ENCODE peak calls at places on chromosomes 7 and 10, in six cellular contexts. F is endothelial cell, Z is nephron progenitor cell, M is progenitor cell of endocrine pancreas, B is A549, G is uterus. Q is an unnamed sample.

GRCh38 chr7:2062648-2063047 is 170.1 kb downstream of the MAD1L1 start:
- DNase-seq in M (no peak), B (no peak), G (no peak), Z (no peak), F (no peak), Q (no peak)

GRCh38 chr10:109922976-109923921 is at the start of gene XPNPEP1:
- DNase-seq in Z (peak), M (peak), F (peak), B (peak), G (peak), Q (peak)

GRCh38 chr10:62116896-62117295 is 151.7 kb downstream of the RTKN2 start:
- DNase-seq in F (no peak), B (no peak), G (no peak), M (no peak), Z (no peak), Q (peak)

GRCh38 chr10:24440817-24441790 is 232.2 kb downstream of the KIAA1217 start:
- DNase-seq in G (no peak), F (no peak), Z (no peak), B (no peak), M (no peak), Q (no peak)

GRCh38 chr7:116885724-116886123 is 23.3 kb downstream of the CAPZA2 start:
- DNase-seq in B (no peak), G (no peak), M (no peak), Z (no peak), F (no peak), Q (no peak)

GRCh38 chr7:1228535-1229333 is 3.9 kb upstream of the UNCX start:
- DNase-seq in F (no peak), B (no peak), M (no peak), Z (no peak), G (no peak), Q (no peak)

GRCh38 chr10:102200751-102201640 is 25.1 kb upstream of the ELOVL3 start:
- DNase-seq in Z (no peak), G (no peak), B (no peak), F (no peak), M (no peak), Q (no peak)

GRCh38 chr7:132203021-132203420 is 373.2 kb downstream of the PLXNA4 start:
- DNase-seq in Z (no peak), M (no peak), F (no peak), G (no peak), B (no peak), Q (no peak)

GRCh38 chr7:50939026-50939425 is 156.3 kb upstream of the GRB10 start:
- DNase-seq in M (no peak), B (no peak), Z (no peak), F (no peak), G (no peak), Q (no peak)

GRCh38 chr10:75910032-75910431 is 478.6 kb downstream of the LRMDA start:
- DNase-seq in Z (no peak), G (no peak), B (no peak), F (no peak), M (no peak), Q (peak)

GRCh38 chr7:132249591-132249971 is 326.7 kb downstream of the PLXNA4 start:
- DNase-seq in G (no peak), B (peak), Z (no peak), F (peak), M (no peak), Q (peak)

GRCh38 chr7:128849156-128849515 is 13.5 kb upstream of the ATP6V1F start:
- DNase-seq in F (no peak), M (no peak), G (no peak), Z (no peak), B (no peak), Q (no peak)

GRCh38 chr7:149868638-149869290 is 5.0 kb upstream of the ATP6V0E2 start:
- DNase-seq in Z (no peak), M (no peak), F (no peak), G (no peak), B (no peak), Q (no peak)

GRCh38 chr7:23356726-23357125 is 57.6 kb downstream of the MALSU1 start:
- DNase-seq in B (no peak), G (no peak), Z (no peak), F (no peak), M (no peak), Q (peak)

GRCh38 chr7:66110861-66111260 is 3.8 kb upstream of the CRCP start:
- DNase-seq in F (no peak), M (no peak), B (peak), Z (no peak), G (no peak), Q (peak)

GRCh38 chr7:19051767-19052375 is 65.6 kb downstream of the TWIST1 start:
- DNase-seq in B (peak), Z (peak), F (peak), M (no peak), G (no peak), Q (peak)

GRCh38 chr10:71547841-71548493 is 151.2 kb downstream of the CDH23 start:
- DNase-seq in Z (peak), F (no peak), B (no peak), G (peak), M (no peak), Q (no peak)

GRCh38 chr7:132433286-132433685 is 143.0 kb downstream of the PLXNA4 start:
- DNase-seq in G (no peak), M (no peak), Z (no peak), B (no peak), F (no peak), Q (no peak)

GRCh38 chr10:94383515-94383914 is 18.8 kb upstream of the TBC1D12 start:
- DNase-seq in Z (no peak), G (no peak), B (no peak), M (no peak), F (no peak), Q (no peak)

GRCh38 chr10:93813507-93814465 is 56.0 kb downstream of the LGI1 start:
- DNase-seq in B (peak), Z (peak), F (peak), M (peak), G (no peak), Q (peak)

GRCh38 chr10:63110940-63111339 is 22.2 kb upstream of the NRBF2 start:
- DNase-seq in F (no peak), M (no peak), B (no peak), Z (no peak), G (no peak), Q (no peak)

GRCh38 chr7:1087462-1087809 is 477 bp upstream of the GPER1 start:
- DNase-seq in B (no peak), Z (no peak), G (no peak), M (no peak), F (no peak), Q (peak)

GRCh38 chr10:72242675-72243074 is 26.6 kb upstream of the ASCC1 start:
- DNase-seq in F (peak), B (no peak), Z (no peak), G (peak), M (no peak), Q (peak)

GRCh38 chr7:155181768-155182167 is 111.6 kb downstream of the HTR5A start:
- DNase-seq in G (no peak), Z (no peak), M (no peak), B (no peak), F (no peak), Q (no peak)

GRCh38 chr7:65339257-65339656 is 34.4 kb upstream of the ZNF92 start:
- DNase-seq in B (no peak), M (no peak), G (no peak), F (no peak), Z (no peak), Q (no peak)

GRCh38 chr7:78020131-78020873 is 221.7 kb downstream of the PHTF2 start:
- DNase-seq in F (peak), Z (peak), G (peak), M (no peak), B (peak), Q (peak)

GRCh38 chr7:144481863-144482262 is 78.4 kb upstream of the NOBOX start:
- DNase-seq in F (no peak), B (no peak), Z (no peak), M (no peak), G (no peak), Q (no peak)

GRCh38 chr10:84179059-84179710 is 5.6 kb downstream of the GPR15LG start:
- DNase-seq in G (no peak), M (no peak), F (no peak), B (no peak), Z (no peak), Q (peak)

GRCh38 chr7:96089511-96089910 is 232.4 kb downstream of the SLC25A13 start:
- DNase-seq in B (no peak), F (no peak), M (no peak), Z (no peak), G (no peak), Q (no peak)

GRCh38 chr10:77626266-77626935 is 11.2 kb downstream of the KCNMA1 start:
- DNase-seq in F (no peak), G (no peak), Z (no peak), B (no peak), M (no peak), Q (no peak)

GRCh38 chr7:98354511-98355249 is 46.2 kb downstream of the BAIAP2L1 start:
- DNase-seq in B (peak), Z (no peak), G (no peak), F (no peak), M (no peak), Q (peak)
- TF ChIP-seq CTCF in B (no peak), Z (no peak), G (no peak), F (no peak), M (no peak), Q (no peak)

DNA sequence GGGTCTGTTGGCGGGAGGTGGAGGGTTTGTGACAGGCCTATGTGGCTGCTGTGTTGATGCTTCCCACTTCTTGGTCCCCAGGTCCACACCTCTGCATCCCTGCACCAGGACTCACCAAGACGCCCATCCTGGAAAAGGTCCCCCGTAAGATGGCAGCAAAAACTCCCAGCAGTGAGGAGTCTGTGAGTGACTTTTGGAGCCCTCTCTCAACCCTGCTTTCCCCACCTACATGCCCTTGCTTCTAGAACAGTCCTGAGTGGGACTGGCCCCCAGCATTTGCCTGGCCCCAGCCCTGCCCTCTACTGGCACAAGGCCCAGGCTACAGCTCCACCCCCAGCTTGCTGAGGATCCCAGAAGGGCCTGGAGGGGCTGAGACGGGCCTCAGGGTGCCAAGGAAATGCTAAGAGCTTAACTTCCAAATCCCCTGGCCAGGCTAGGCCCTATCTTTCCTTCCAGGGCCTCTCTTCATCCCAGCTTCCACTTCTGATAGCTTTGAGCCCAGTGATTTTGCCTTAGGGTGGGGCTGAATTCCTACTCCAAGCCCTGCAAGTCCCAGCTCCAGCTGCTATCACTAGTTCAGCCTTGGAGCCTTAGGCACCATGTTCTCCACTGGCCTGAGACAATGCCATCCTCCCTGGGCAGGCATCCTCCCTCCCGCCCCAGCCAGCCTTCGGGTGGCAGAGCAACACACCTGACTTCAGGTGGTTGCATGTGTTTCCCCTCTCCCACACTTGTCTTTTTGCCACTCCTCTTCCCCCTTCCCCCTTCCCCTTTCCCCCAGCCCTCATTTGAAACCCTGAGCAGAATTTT is 2.8 kb downstream of the CHAT start:
- DNase-seq in G (no peak), Z (no peak), F (no peak), M (no peak), B (no peak), Q (no peak)
- TF ChIP-seq CTCF in G (no peak), Z (no peak), F (no peak), M (no peak), B (no peak), Q (no peak)

GRCh38 chr7:7650682-7651206 is 10.2 kb downstream of the UMAD1 start:
- DNase-seq in Z (no peak), F (no peak), G (no peak), B (no peak), M (no peak), Q (no peak)
- TF ChIP-seq CTCF in Z (no peak), F (no peak), G (no peak), B (no peak), M (no peak), Q (no peak)

GRCh38 chr10:115436999-115437398 is 343.8 kb downstream of the ATRNL1 start:
- DNase-seq in F (no peak), M (no peak), G (no peak), B (no peak), Z (no peak), Q (no peak)

DNA sequence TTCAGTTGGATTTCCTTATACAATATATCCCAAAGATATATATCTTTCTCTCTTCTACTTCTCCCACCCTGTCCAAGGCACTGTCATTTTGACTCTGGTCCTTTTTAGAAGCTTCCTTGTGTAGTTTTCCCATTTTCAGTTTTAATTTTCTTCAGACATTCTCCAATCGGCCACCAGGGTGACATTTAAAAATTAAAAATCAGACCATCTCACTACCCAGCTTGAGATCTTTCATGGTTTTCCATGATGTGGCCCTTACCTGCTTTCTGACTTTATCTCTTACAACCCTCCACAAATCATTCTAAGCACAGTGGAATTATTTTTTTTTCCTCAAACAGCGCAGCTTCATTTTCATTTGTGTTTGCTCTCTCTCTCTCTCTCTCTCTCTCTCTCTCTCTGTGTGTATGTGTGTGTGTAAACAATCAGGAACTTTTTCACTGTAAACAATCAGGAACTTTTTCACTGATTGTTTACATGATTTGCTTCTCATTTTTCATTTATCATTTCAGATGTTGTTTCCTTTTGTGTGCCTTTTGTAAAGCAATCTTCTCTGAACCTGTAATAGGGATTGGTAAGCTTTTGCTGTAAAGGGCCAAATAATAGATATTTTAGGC is 348.8 kb downstream of the ATRNL1 start:
- DNase-seq in Z (no peak), B (no peak), G (no peak), M (no peak), F (no peak), Q (no peak)
- TF ChIP-seq CTCF in Z (no peak), B (no peak), G (no peak), M (no peak), F (peak), Q (no peak)

GRCh38 chr10:132860527-132860926 is 74.6 kb upstream of the NKX6-2 start:
- DNase-seq in G (peak), Z (no peak), M (no peak), F (no peak), B (no peak), Q (no peak)
- TF ChIP-seq CTCF in G (no peak), Z (no peak), M (no peak), F (no peak), B (no peak), Q (no peak)

DNA sequence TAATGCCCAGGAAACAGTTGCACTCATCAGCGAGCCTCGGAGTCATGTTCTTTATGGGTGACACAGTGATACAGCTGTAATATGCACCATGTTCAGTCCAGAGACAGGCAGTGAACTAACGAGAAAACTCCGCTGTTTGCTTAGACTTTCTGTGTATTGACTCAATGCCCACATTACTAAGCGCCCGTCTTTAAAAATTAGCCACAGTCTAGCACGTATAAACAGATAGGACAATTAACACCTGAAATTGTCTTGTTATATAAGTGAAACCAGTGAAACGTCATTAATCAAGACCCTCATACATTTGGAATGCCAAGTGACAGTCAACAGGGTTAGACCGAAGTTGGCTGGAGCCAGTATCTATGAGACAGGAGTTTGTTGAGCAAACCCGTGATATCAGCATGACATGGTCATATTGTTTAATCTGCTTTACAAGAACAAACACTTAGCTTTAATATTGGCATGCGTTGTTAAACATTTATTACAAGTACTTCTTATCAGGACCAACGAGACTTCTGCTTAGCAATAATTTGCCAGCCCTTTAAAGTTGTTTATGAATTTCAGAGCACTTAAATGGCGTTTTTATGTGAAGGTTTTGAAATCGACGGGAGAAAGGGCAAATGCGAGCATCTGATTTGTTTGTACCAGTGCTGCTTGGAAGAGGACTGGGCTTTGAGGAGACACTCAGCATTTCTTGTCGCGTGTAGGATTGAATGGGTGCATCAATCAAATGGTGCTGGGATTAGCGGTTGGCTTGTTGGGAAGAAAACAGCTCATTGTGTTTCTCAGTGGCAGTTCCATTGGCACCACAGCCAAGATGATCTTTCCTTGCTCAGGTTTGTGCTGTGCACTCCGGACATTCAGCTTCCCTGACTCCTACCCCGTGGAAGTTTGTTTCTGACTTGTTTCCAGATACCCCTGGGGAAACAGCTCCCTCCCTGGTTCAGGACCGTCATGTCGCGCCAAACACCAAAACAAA is 56.3 kb downstream of the CAMK1D start:
- DNase-seq in G (no peak), B (peak), Z (no peak), F (no peak), M (no peak), Q (no peak)
- TF ChIP-seq CTCF in G (no peak), B (peak), Z (no peak), F (no peak), M (no peak), Q (no peak)

DNA sequence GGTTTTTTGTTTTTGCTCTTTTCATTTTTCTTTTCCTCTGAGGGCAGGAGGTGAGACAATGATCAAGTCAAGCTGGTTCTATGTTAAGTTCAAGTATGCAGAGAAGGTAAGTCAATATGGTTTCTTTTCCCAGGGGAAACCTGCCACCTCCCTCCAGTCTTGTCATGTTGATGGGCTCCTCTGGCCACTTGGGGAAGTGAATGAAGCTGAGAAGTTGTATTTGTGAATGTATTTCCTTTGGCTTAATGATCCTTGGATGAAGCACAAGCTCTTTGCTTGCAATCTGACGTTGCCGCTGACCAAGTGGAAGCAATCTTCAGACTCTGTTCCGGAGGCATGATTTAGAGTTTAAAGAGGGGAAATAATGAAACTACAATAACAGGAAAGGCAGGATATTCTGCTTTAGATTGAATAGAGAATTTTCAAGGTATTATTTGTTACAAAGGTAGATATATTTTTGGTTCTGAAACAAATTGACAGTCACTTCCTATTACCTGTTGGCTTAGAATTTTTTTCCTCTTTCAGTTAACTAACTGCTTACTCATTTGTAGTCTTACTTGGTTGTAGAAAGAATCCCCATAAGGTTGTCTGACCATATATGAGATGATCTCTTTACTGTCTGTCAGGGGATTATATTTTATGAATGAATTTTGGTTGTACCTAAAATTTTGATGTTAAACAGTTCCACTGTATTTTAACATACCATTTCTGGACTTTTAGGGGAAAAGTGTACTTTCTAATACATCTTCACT is 369.6 kb downstream of the AUTS2 start:
- DNase-seq in G (no peak), B (no peak), M (no peak), Z (peak), F (no peak), Q (no peak)
- TF ChIP-seq CTCF in G (no peak), B (no peak), M (no peak), Z (no peak), F (no peak), Q (no peak)

GRCh38 chr10:68336952-68337351 is 4.2 kb upstream of the PBLD start:
- DNase-seq in B (no peak), F (no peak), Z (no peak), M (no peak), G (no peak), Q (no peak)
- TF ChIP-seq CTCF in B (no peak), F (no peak), Z (no peak), M (no peak), G (no peak), Q (no peak)

GRCh38 chr10:119872860-119873671 is 423 bp upstream of the MCMBP start:
- DNase-seq in G (peak), F (peak), Z (peak), B (peak), M (peak), Q (peak)
- TF ChIP-seq CTCF in G (no peak), F (no peak), Z (no peak), B (no peak), M (no peak), Q (no peak)

Q was measured in MCF 10A.